ENCODE peak calls at places on chromosomes 3 and 15, in six cellular contexts. F is nucleus accumbens, E is kidney glomerular epithelial cell, U is bronchial epithelial cell, J is DMS79 treated with DMSO at 0.1 percent for 48 hours, S is lower lobe of right lung. X is an unnamed sample.

GRCh38 chr15:62464705-62465104 is 299.6 kb upstream of the C2CD4B start:
- DNase-seq in F (no peak), E (no peak), U (no peak), J (no peak), S (no peak), X (no peak)

GRCh38 chr3:129596194-129597086 is 10.0 kb downstream of the PLXND1 start:
- DNase-seq in F (peak), E (peak), U (no peak), J (no peak), S (peak), X (no peak)

GRCh38 chr3:174125267-174125844 is 727.8 kb downstream of the NLGN1 start:
- DNase-seq in F (no peak), E (peak), U (peak), J (no peak), S (no peak), X (peak)

GRCh38 chr3:58434990-58435389 is 1.4 kb upstream of the PDHB start:
- DNase-seq in F (peak), E (peak), U (peak), J (no peak), S (no peak), X (peak)

GRCh38 chr3:131174752-131175151 is 148.1 kb downstream of the NEK11 start:
- DNase-seq in F (no peak), E (no peak), U (peak), J (no peak), S (no peak), X (peak)

GRCh38 chr15:71096676-71097075 is 18.6 kb upstream of the THSD4 start:
- DNase-seq in F (no peak), E (no peak), U (peak), J (no peak), S (no peak), X (peak)

GRCh38 chr15:70954176-70954575 is 61.5 kb downstream of the LRRC49 start:
- DNase-seq in F (no peak), E (no peak), U (no peak), J (no peak), S (no peak), X (no peak)

GRCh38 chr15:44782516-44782915 is 46.2 kb downstream of the TRIM69 start:
- DNase-seq in F (no peak), E (peak), U (peak), J (no peak), S (no peak), X (peak)

GRCh38 chr15:91694829-91695205 is 158.7 kb upstream of the SLCO3A1 start:
- DNase-seq in F (no peak), E (no peak), U (peak), J (no peak), S (no peak), X (peak)

GRCh38 chr3:31170932-31171670 is 276.6 kb upstream of the GADL1 start:
- DNase-seq in F (no peak), E (peak), U (peak), J (no peak), S (no peak), X (peak)

X was measured in epithelial cell of esophagus.